ENCODE peak calls at places on chromosomes 2 and 18, in five cellular contexts. Y, Z, J, I and U are unnamed samples.

GRCh38 chr2:47601518-47602015 is 181.4 kb upstream of the MSH6 start:
- DNase-seq in J (no peak), Y (no peak), I (no peak), Z (no peak), U (no peak)

GRCh38 chr2:132670961-132671781 is 1.2 kb upstream of the LYPD1 start:
- DNase-seq in Y (no peak), Z (peak), I (peak), J (peak), U (no peak)

GRCh38 chr2:100907832-100908231 is 87.9 kb downstream of the NPAS2 start:
- DNase-seq in Z (no peak), J (no peak), Y (no peak), I (no peak), U (no peak)

GRCh38 chr2:1748741-1749488 is 4.6 kb upstream of the PXDN start:
- DNase-seq in Z (no peak), I (no peak), Y (no peak), J (no peak), U (no peak)

GRCh38 chr2:111897630-111897923 is 830 bp upstream of the MERTK start:
- DNase-seq in J (no peak), Y (no peak), Z (no peak), I (no peak), U (no peak)

GRCh38 chr2:3637692-3638455 is 20.1 kb upstream of the ALLC start:
- DNase-seq in Y (no peak), Z (no peak), J (no peak), I (no peak), U (no peak)

GRCh38 chr18:58315041-58315440 is 271.0 kb downstream of the NEDD4L start:
- DNase-seq in Z (no peak), J (no peak), I (peak), Y (no peak), U (no peak)

GRCh38 chr2:174342600-174343342 is 8.0 kb downstream of the SP9 start:
- DNase-seq in Y (no peak), J (no peak), I (no peak), Z (no peak), U (no peak)